ENCODE peak calls at places on chromosome 19, in four cellular contexts. W, J, D and K are unnamed samples.

GRCh38 chr19:57620673-57621348 is 6.8 kb downstream of the ZNF134 start:
- DNase-seq in W (no peak), J (no peak), D (no peak), K (no peak)

GRCh38 chr19:45863840-45864628 is at the start of gene FOXA3:
- DNase-seq in W (no peak), J (no peak), D (peak), K (peak)

GRCh38 chr19:57888494-57889231 is at the start of gene ZNF814:
- DNase-seq in W (peak), J (peak), D (peak), K (peak)

GRCh38 chr19:14826006-14826405 is 9.0 kb downstream of the OR7A5 start:
- DNase-seq in W (no peak), J (no peak), D (no peak), K (no peak)

GRCh38 chr19:15015946-15016542 is 33.2 kb upstream of the CASP14 start:
- DNase-seq in W (no peak), J (no peak), D (no peak), K (peak)

GRCh38 chr19:12077375-12077774 is 12.8 kb downstream of the ZNF844 start:
- DNase-seq in W (no peak), J (no peak), D (no peak), K (no peak)

GRCh38 chr19:5001547-5002131 is 32.7 kb downstream of the KDM4B start:
- DNase-seq in W (peak), J (no peak), D (peak), K (no peak)

GRCh38 chr19:42538841-42539709 is 10.8 kb upstream of the CEACAM1 start:
- DNase-seq in W (no peak), J (no peak), D (no peak), K (no peak)

GRCh38 chr19:51247972-51248371 is 2.9 kb upstream of the SIGLECL1 start:
- DNase-seq in W (no peak), J (no peak), D (no peak), K (no peak)

GRCh38 chr19:17429661-17430101 is 9.8 kb downstream of the MVB12A start:
- DNase-seq in W (no peak), J (no peak), D (no peak), K (no peak)